ENCODE peak calls at places on chromosomes 6 and 20, in four cellular contexts. C, M, D and G are unnamed samples.

GRCh38 chr20:13784271-13784892 is 337 bp downstream of the ESF1 start:
- DNase-seq in C (no peak), M (no peak), D (no peak), G (no peak)

GRCh38 chr20:43508604-43509040 is 1.1 kb downstream of the L3MBTL1 start:
- DNase-seq in C (no peak), M (no peak), D (no peak), G (no peak)

GRCh38 chr20:48198951-48199431 is 413.7 kb upstream of the SULF2 start:
- DNase-seq in C (no peak), M (no peak), D (peak; percentile 86), G (no peak)

GRCh38 chr20:64130271-64130670 is 22.9 kb upstream of the NPBWR2 start:
- DNase-seq in C (no peak), M (peak; percentile 3), D (no peak), G (no peak)

GRCh38 chr20:53163486-53163885 is 191.3 kb downstream of the TSHZ2 start:
- DNase-seq in C (peak; percentile 34), M (no peak), D (no peak), G (no peak)

GRCh38 chr6:85390105-85390728 is 59.7 kb upstream of the NT5E start:
- DNase-seq in C (no peak), M (no peak), D (no peak), G (no peak)

GRCh38 chr6:15770347-15771143 is 107.7 kb upstream of the DTNBP1 start:
- DNase-seq in C (no peak), M (no peak), D (no peak), G (no peak)

GRCh38 chr20:44896583-44896982 is 11.1 kb downstream of the YWHAB start:
- DNase-seq in C (no peak), M (no peak), D (no peak), G (no peak)

GRCh38 chr20:63430891-63431290 is 41.6 kb downstream of the KCNQ2 start:
- DNase-seq in C (no peak), M (no peak), D (no peak), G (no peak)

GRCh38 chr6:43926644-43927524 is 156.9 kb downstream of the VEGFA start:
- DNase-seq in C (no peak), M (no peak), D (peak; percentile 78), G (no peak)

GRCh38 chr6:38632490-38632889 is 7.2 kb downstream of the BTBD9 start:
- DNase-seq in C (no peak), M (no peak), D (no peak), G (no peak)

GRCh38 chr6:79797912-79798311 is 149.4 kb downstream of the ELOVL4 start:
- DNase-seq in C (no peak), M (no peak), D (no peak), G (no peak)

GRCh38 chr6:29887330-29887818 is 55.0 kb upstream of the HLA-A start:
- DNase-seq in C (peak; percentile 42), M (peak; percentile 36), D (peak; percentile 54), G (no peak)

GRCh38 chr6:38110407-38111025 is 291.0 kb downstream of the ZFAND3 start:
- DNase-seq in C (peak; percentile 25), M (no peak), D (no peak), G (no peak)

GRCh38 chr20:41365785-41366545 is 653 bp downstream of the EMILIN3 start:
- DNase-seq in C (no peak), M (no peak), D (no peak), G (no peak)

GRCh38 chr20:41364967-41365765 is 1.5 kb downstream of the EMILIN3 start:
- DNase-seq in C (no peak), M (no peak), D (no peak), G (no peak)

GRCh38 chr20:41366546-41367392 is at the start of gene EMILIN3:
- DNase-seq in C (no peak), M (no peak), D (no peak), G (no peak)

GRCh38 chr20:41367956-41368355 is 1.3 kb upstream of the EMILIN3 start:
- DNase-seq in C (no peak), M (no peak), D (no peak), G (no peak)

DNA sequence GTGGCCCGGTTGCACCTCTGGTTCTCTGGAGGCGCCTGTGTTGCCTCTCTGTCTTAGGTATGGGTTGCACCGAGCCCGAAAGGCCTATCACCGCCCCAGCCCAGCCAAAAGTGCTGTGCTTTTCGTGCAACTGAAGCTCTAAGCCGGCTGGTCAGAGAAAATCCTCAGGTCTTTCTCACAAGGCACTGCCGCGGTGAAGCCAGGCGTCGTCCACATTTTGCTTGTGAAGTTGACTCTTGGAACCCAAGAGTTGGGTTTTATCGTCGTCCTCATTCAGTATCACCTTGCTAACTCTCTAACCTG is 726 bp upstream of the EMILIN3 start:
- DNase-seq in C (no peak), M (no peak), D (no peak), G (no peak)
- TF ChIP-seq CTCF in C (no peak), M (no peak), D (no peak), G (no peak)

GRCh38 chr6:32439708-32440214 is at the start of gene HLA-DRA:
- DNase-seq in C (no peak), M (peak; percentile 26), D (no peak), G (no peak)
- H3K4me3 ChIP-seq in C (peak within 1 kb of the TSS; percentile 59), M (peak within 1 kb of the TSS; percentile 44), D (no peak within 1 kb of the TSS), G (peak within 1 kb of the TSS; percentile 31)

GRCh38 chr20:46683068-46683477 is 6.2 kb downstream of the TP53RK start:
- DNase-seq in C (no peak), M (no peak), D (no peak), G (no peak)

GRCh38 chr20:46683939-46684750 is 5.1 kb downstream of the TP53RK start:
- DNase-seq in C (peak; percentile 42), M (peak; percentile 34), D (peak; percentile 56), G (no peak)

GRCh38 chr20:46682063-46682821 is 7.0 kb downstream of the TP53RK start:
- DNase-seq in C (no peak), M (no peak), D (no peak), G (no peak)

GRCh38 chr20:46681032-46681854 is 8.0 kb downstream of the TP53RK start:
- DNase-seq in C (no peak), M (peak; percentile 35), D (peak; percentile 31), G (no peak)

GRCh38 chr20:46683620-46683938 is 5.7 kb downstream of the TP53RK start:
- DNase-seq in C (no peak), M (no peak), D (no peak), G (no peak)
- H3K27ac ChIP-seq in C (no peak overlapping the region), M (no peak overlapping the region), D (peak overlapping the region; percentile 9), G (no peak overlapping the region)

GRCh38 chr20:51493346-51493791 is 49.1 kb downstream of the NFATC2 start:
- DNase-seq in C (no peak), M (no peak), D (no peak), G (no peak)

GRCh38 chr20:51490635-51491034 is 51.9 kb downstream of the NFATC2 start:
- DNase-seq in C (no peak), M (no peak), D (no peak), G (no peak)

GRCh38 chr20:51492167-51493092 is 50.1 kb downstream of the NFATC2 start:
- DNase-seq in C (peak; percentile 61), M (peak; percentile 71), D (peak; percentile 71), G (no peak)

GRCh38 chr20:51489611-51490010 is 52.9 kb downstream of the NFATC2 start:
- DNase-seq in C (no peak), M (no peak), D (no peak), G (no peak)

GRCh38 chr20:51491393-51491792 is 51.1 kb downstream of the NFATC2 start:
- DNase-seq in C (no peak), M (no peak), D (no peak), G (no peak)
- TF ChIP-seq CTCF in C (no peak), M (no peak), D (no peak), G (no peak)

GRCh38 chr6:156886409-156886808 is 109.2 kb downstream of the ARID1B start:
- DNase-seq in C (no peak), M (no peak), D (no peak), G (no peak)
- H3K4me3 ChIP-seq in C (no peak overlapping the region), M (no peak overlapping the region), D (no peak overlapping the region), G (no peak overlapping the region)

DNA sequence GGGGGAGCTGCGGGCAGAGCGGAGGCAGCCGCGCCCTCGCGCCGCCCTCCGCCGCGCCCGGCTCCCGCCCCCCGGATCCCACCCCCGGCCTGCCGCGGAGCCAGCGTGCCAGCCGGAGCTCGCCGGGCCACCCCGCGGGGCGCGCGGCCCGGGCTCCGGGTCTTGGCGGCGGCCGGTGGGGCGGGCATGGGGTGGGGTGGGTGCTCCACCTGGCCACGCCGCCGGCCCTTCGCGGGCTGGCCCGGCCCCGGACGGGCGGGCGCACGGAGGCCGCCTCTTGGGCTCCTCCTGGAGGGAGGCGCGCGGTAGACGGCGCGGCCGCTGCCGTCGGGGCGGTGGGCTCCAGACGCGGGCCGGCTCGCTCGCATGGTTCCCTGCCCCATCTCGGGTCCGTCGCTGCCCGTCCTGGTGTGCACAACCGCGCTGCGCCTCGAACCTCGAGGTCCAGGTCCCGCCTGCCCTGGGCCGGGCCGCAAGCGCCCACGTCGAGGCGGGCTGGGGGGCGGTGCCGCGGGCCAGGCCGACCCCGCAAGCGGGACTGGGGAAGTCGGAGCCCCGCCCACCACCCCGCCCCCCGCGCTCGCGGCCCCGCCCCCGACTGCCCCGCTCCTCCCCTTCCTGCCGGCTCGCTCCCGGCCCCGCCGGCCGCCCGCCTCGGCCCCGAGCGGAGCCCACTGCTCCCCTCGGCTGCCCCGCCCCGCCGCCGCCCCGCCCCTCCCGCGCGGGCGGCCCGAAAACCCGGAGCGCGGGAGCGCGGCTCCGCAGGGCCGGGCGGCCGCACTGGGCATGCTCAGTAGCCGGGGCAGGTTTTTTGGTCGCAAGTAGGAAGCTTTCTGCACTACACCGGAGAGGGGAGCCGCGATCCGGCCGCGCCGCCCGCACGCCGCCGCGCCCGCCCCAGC is at the start of gene CDYL:
- DNase-seq in C (peak; percentile 91), M (peak; percentile 91), D (peak; percentile 89), G (peak; percentile 85)
- H3K27ac ChIP-seq in C (peak within 1 kb of the TSS; percentile 75), M (peak within 1 kb of the TSS; percentile 80), D (peak within 1 kb of the TSS; percentile 92), G (peak within 1 kb of the TSS; percentile 72)

DNA sequence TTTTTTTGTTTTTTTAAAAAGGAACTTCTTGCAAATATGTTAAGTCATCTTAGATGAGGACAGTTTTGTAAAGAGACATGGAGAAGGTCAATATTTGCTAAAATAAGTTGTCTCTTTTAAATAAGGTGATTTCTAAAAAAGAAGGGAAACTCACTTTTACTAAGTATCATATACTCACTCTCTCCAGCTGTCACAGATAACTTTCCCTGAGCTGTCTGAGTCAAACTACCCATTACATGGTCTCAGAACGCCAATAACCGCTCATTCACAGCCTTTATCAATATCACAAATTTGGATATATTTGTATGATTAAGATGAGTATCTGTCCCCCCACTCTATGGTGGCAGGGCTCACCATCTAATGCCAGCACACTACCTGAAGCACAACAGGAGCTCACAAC is 47.6 kb downstream of the IPCEF1 start:
- DNase-seq in C (no peak), M (no peak), D (no peak), G (no peak)
- TF ChIP-seq CTCF in C (no peak), M (no peak), D (no peak), G (no peak)

GRCh38 chr6:11206576-11206975 is 25.9 kb downstream of the NEDD9 start:
- DNase-seq in C (no peak), M (no peak), D (no peak), G (no peak)

GRCh38 chr6:11203306-11204009 is 29.0 kb downstream of the NEDD9 start:
- DNase-seq in C (no peak), M (no peak), D (no peak), G (no peak)

GRCh38 chr6:11205721-11206120 is 26.7 kb downstream of the NEDD9 start:
- DNase-seq in C (no peak), M (no peak), D (no peak), G (no peak)

GRCh38 chr6:11202513-11203305 is 29.8 kb downstream of the NEDD9 start:
- DNase-seq in C (no peak), M (no peak), D (no peak), G (no peak)

GRCh38 chr6:11204987-11205386 is 27.5 kb downstream of the NEDD9 start:
- DNase-seq in C (no peak), M (no peak), D (no peak), G (no peak)
- H3K4me3 ChIP-seq in C (no peak overlapping the region), M (no peak overlapping the region), D (no peak overlapping the region), G (no peak overlapping the region)